ENCODE peak calls at places on chromosomes 6 and 20, in five cellular contexts. One of them, this sample, is unnamed.
A peak's percentile ranks its signal among the peaks of the same experiment; 100 is the strongest.

GRCh38 chr6:26554669-26555504 is 16.7 kb downstream of the HMGN4 start:
- DNase-seq in fibroblast of mammary gland: peak; percentile 73
- DNase-seq in Calu3: peak; percentile 72
- DNase-seq in PC-3: peak; percentile 76
- DNase-seq in fibroblast of lung: peak; percentile 62
- DNase-seq in this sample: peak; percentile 64

GRCh38 chr6:43013020-43013842 is 515 bp downstream of the MEA1 start:
- DNase-seq in fibroblast of mammary gland: peak; percentile 21
- DNase-seq in Calu3: no peak
- DNase-seq in PC-3: no peak
- DNase-seq in fibroblast of lung: peak; percentile 34
- DNase-seq in this sample: peak; percentile 23

GRCh38 chr20:31494131-31494530 is 19.0 kb downstream of the REM1 start:
- DNase-seq in fibroblast of mammary gland: peak; percentile 64
- DNase-seq in Calu3: peak; percentile 60
- DNase-seq in PC-3: peak; percentile 72
- DNase-seq in fibroblast of lung: peak; percentile 31
- DNase-seq in this sample: peak; percentile 59

GRCh38 chr6:155939253-155939652 is 483.6 kb upstream of the NOX3 start:
- DNase-seq in fibroblast of mammary gland: no peak
- DNase-seq in Calu3: peak; percentile 20
- DNase-seq in PC-3: no peak
- DNase-seq in fibroblast of lung: no peak
- DNase-seq in this sample: no peak

GRCh38 chr6:136510299-136510698 is 39.9 kb downstream of the MAP7 start:
- DNase-seq in fibroblast of mammary gland: no peak
- DNase-seq in Calu3: no peak
- DNase-seq in PC-3: no peak
- DNase-seq in fibroblast of lung: no peak
- DNase-seq in this sample: no peak

GRCh38 chr6:37548067-37548674 is 48.5 kb upstream of the CCDC167 start:
- DNase-seq in fibroblast of mammary gland: no peak
- DNase-seq in Calu3: no peak
- DNase-seq in PC-3: peak; percentile 25
- DNase-seq in fibroblast of lung: no peak
- DNase-seq in this sample: no peak

GRCh38 chr6:148593130-148593812 is 153.6 kb upstream of the UST start:
- DNase-seq in fibroblast of mammary gland: peak; percentile 84
- DNase-seq in Calu3: no peak
- DNase-seq in PC-3: peak; percentile 25
- DNase-seq in fibroblast of lung: peak; percentile 47
- DNase-seq in this sample: no peak

GRCh38 chr6:69917834-69918233 is 51.5 kb downstream of the COL19A1 start:
- DNase-seq in fibroblast of mammary gland: peak; percentile 87
- DNase-seq in Calu3: peak; percentile 69
- DNase-seq in PC-3: peak; percentile 73
- DNase-seq in fibroblast of lung: peak; percentile 63
- DNase-seq in this sample: peak; percentile 54

GRCh38 chr6:62057300-62057699 is 228.7 kb downstream of the KHDRBS2 start:
- DNase-seq in fibroblast of mammary gland: no peak
- DNase-seq in Calu3: no peak
- DNase-seq in PC-3: no peak
- DNase-seq in fibroblast of lung: no peak
- DNase-seq in this sample: no peak

GRCh38 chr6:118495639-118496296 is 52.3 kb upstream of the PLN start:
- DNase-seq in fibroblast of mammary gland: peak; percentile 33
- DNase-seq in Calu3: no peak
- DNase-seq in PC-3: peak; percentile 21
- DNase-seq in fibroblast of lung: peak; percentile 85
- DNase-seq in this sample: peak; percentile 17

GRCh38 chr6:2783188-2783957 is 18.2 kb downstream of the WRNIP1 start:
- DNase-seq in fibroblast of mammary gland: no peak
- DNase-seq in Calu3: no peak
- DNase-seq in PC-3: no peak
- DNase-seq in fibroblast of lung: no peak
- DNase-seq in this sample: no peak

GRCh38 chr20:21515300-21516179 is 1.7 kb upstream of the NKX2-2 start:
- DNase-seq in fibroblast of mammary gland: no peak
- DNase-seq in Calu3: no peak
- DNase-seq in PC-3: no peak
- DNase-seq in fibroblast of lung: no peak
- DNase-seq in this sample: no peak

GRCh38 chr6:2986722-2987196 is 12.9 kb upstream of the NQO2 start:
- DNase-seq in fibroblast of mammary gland: peak; percentile 98
- DNase-seq in Calu3: no peak
- DNase-seq in PC-3: peak; percentile 92
- DNase-seq in fibroblast of lung: peak; percentile 93
- DNase-seq in this sample: peak; percentile 85

GRCh38 chr6:35534396-35535170 is 21.9 kb upstream of the TULP1 start:
- DNase-seq in fibroblast of mammary gland: no peak
- DNase-seq in Calu3: no peak
- DNase-seq in PC-3: no peak
- DNase-seq in fibroblast of lung: no peak
- DNase-seq in this sample: no peak

GRCh38 chr6:169846286-169847056 is 95.0 kb downstream of the ERMARD start:
- DNase-seq in fibroblast of mammary gland: no peak
- DNase-seq in Calu3: no peak
- DNase-seq in PC-3: no peak
- DNase-seq in fibroblast of lung: no peak
- DNase-seq in this sample: no peak

GRCh38 chr6:5105146-5105545 is 20.0 kb downstream of the PPP1R3G start:
- DNase-seq in fibroblast of mammary gland: no peak
- DNase-seq in Calu3: no peak
- DNase-seq in PC-3: no peak
- DNase-seq in fibroblast of lung: no peak
- DNase-seq in this sample: no peak

GRCh38 chr6:158642805-158643489 is 1.6 kb downstream of the DYNLT1 start:
- DNase-seq in fibroblast of mammary gland: peak; percentile 23
- DNase-seq in Calu3: no peak
- DNase-seq in PC-3: peak; percentile 27
- DNase-seq in fibroblast of lung: peak; percentile 40
- DNase-seq in this sample: peak; percentile 34

GRCh38 chr6:139370047-139370706 is 4.3 kb downstream of the CITED2 start:
- DNase-seq in fibroblast of mammary gland: peak; percentile 87
- DNase-seq in Calu3: no peak
- DNase-seq in PC-3: peak; percentile 12
- DNase-seq in fibroblast of lung: peak; percentile 79
- DNase-seq in this sample: peak; percentile 79

GRCh38 chr6:13873288-13874190 is 51.2 kb upstream of the RNF182 start:
- DNase-seq in fibroblast of mammary gland: peak; percentile 11
- DNase-seq in Calu3: peak; percentile 85
- DNase-seq in PC-3: peak; percentile 79
- DNase-seq in fibroblast of lung: no peak
- DNase-seq in this sample: no peak